ENCODE peak calls at places on chromosomes 16 and 17, in four cellular contexts. M is heart left ventricle, W is GM12865, I is A549. N is an unnamed sample.

GRCh38 chr16:10827691-10828341 is 9.2 kb upstream of the TVP23A start:
- DNase-seq in W (no peak), I (no peak), M (peak; percentile 90), N (peak; percentile 60)

GRCh38 chr16:31429314-31429713 is 1.2 kb upstream of the COX6A2 start:
- DNase-seq in W (no peak), I (no peak), M (no peak), N (no peak)

GRCh38 chr17:1904273-1905052 is 74.7 kb downstream of the RPA1 start:
- DNase-seq in M (no peak), W (peak; percentile 46), I (no peak), N (no peak)

GRCh38 chr16:35685085-35685484 is 2225.7 kb downstream of the TP53TG3F start:
- DNase-seq in M (no peak), I (no peak), W (no peak), N (no peak)

GRCh38 chr16:75063549-75064082 is 53.0 kb downstream of the LDHD start:
- DNase-seq in W (no peak), M (no peak), I (no peak), N (no peak)

GRCh38 chr17:19897108-19897854 is 29.5 kb upstream of the ULK2 start:
- DNase-seq in M (no peak), W (no peak), I (peak; percentile 28), N (no peak)

GRCh38 chr17:44186307-44187130 is at the start of gene TMUB2:
- DNase-seq in W (peak; percentile 100), I (peak; percentile 100), M (peak; percentile 99), N (peak; percentile 97)

GRCh38 chr17:44968225-44969143 is at the start of gene C1QL1:
- DNase-seq in M (peak; percentile 95), I (peak; percentile 90), W (peak; percentile 93), N (peak; percentile 41)

GRCh38 chr17:6153416-6153815 is 83.2 kb downstream of the WSCD1 start:
- DNase-seq in I (no peak), M (no peak), W (no peak), N (no peak)

GRCh38 chr17:16980813-16981731 is 9.2 kb upstream of the TNFRSF13B start:
- DNase-seq in M (no peak), W (peak; percentile 92), I (no peak), N (no peak)

GRCh38 chr17:67602974-67603373 is 114.8 kb upstream of the NOL11 start:
- DNase-seq in W (peak; percentile 89), M (no peak), I (peak; percentile 61), N (no peak)

GRCh38 chr17:50028207-50029120 is 27.4 kb upstream of the ITGA3 start:
- DNase-seq in W (no peak), M (no peak), I (peak; percentile 91), N (peak; percentile 95)

GRCh38 chr17:79669861-79670260 is 59.0 kb upstream of the RBFOX3 start:
- DNase-seq in M (no peak), W (no peak), I (no peak), N (no peak)
- H3K4me3 ChIP-seq in M (no peak overlapping the region), W (no peak overlapping the region), I (no peak overlapping the region), N (no peak overlapping the region)

GRCh38 chr17:9177212-9177611 is 155.9 kb downstream of the NTN1 start:
- DNase-seq in I (no peak), M (peak; percentile 71), W (no peak), N (no peak)

GRCh38 chr17:9178319-9178718 is 157.0 kb downstream of the NTN1 start:
- DNase-seq in I (no peak), M (no peak), W (no peak), N (no peak)

GRCh38 chr17:9181640-9182039 is 160.3 kb downstream of the NTN1 start:
- DNase-seq in I (no peak), W (no peak), M (no peak), N (no peak)

GRCh38 chr17:9183297-9183696 is 162.0 kb downstream of the NTN1 start:
- DNase-seq in M (no peak), I (no peak), W (peak; percentile 30), N (no peak)

DNA sequence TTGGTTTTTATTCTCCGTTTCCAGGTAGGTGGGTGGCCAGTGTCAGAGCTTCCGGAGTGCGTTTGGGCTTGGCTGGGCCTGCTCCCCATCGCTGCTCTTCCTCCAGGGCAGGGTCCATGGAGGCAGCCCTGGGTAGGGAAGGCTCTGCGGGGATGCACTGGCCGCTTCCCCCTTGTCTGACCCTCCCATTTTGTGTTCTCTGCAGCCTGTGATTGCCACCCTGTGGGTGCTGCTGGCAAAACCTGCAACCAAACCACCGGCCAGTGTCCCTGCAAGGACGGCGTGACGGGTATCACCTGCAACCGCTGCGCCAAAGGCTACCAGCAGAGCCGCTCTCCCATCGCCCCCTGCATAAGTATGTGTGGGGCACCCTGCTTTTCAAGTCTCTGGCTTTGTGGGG is 158.3 kb downstream of the NTN1 start:
- DNase-seq in M (no peak), I (no peak), W (no peak), N (no peak)
- H3K4me3 ChIP-seq in M (no peak overlapping the region), I (no peak overlapping the region), W (no peak overlapping the region), N (no peak overlapping the region)

DNA sequence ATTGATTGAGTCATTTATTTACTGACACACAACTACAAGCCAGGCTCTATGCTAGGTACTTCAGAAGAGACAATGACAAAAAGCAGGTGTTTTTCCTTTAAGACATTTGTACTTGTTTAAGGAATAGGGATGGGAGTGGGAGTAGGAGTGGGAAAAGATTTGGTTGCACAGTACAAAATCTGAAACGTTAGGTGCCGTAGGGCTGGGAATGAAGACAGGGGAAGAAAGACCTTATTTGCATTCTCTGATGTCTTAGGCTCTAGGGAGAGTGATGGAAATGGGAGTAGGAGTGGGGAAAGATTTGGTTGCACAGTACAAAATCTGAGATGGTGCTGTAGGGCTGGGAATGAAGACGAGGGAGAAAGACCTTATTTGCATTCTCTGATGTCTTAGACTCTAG is 28.7 kb upstream of the OR4D1 start:
- DNase-seq in I (no peak), M (no peak), W (no peak), N (no peak)
- H3K4me3 ChIP-seq in I (no peak overlapping the region), M (no peak overlapping the region), W (no peak overlapping the region), N (no peak overlapping the region)

GRCh38 chr17:36808181-36808661 is 129.1 kb upstream of the LHX1 start:
- DNase-seq in M (no peak), I (no peak), W (no peak), N (no peak)
- H3K4me3 ChIP-seq in M (peak overlapping the region; percentile 9), I (peak overlapping the region; percentile 27), W (no peak overlapping the region), N (no peak overlapping the region)

GRCh38 chr16:27066655-27067054 is at the start of gene C16orf82:
- DNase-seq in I (no peak), M (no peak), W (no peak), N (no peak)

GRCh38 chr16:27070776-27071175 is 4.0 kb downstream of the C16orf82 start:
- DNase-seq in M (no peak), W (no peak), I (no peak), N (no peak)

GRCh38 chr16:27067138-27067537 is 411 bp downstream of the C16orf82 start:
- DNase-seq in W (no peak), I (no peak), M (peak; percentile 66), N (no peak)
- H3K4me3 ChIP-seq in W (no peak overlapping the region), I (no peak overlapping the region), M (no peak overlapping the region), N (no peak overlapping the region)

DNA sequence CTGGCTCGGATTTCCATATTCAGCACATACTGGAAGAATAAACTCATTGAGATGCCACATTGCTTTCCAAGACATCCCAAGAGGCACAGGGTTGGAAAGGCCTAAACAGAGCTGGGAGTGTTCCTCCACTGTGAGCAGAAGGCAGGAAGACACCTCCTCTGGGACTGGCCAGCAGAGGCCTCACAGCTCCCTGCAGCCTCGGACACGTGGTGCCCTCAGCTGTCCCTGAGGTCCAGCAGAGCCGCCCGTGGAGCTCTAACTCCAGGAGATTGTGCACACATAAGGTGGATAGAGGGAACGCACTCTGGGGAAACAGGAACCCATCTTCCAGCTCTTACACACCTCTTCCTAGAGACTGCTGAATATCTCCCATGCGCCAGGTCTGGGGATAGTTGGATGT is 17.3 kb downstream of the CCDC182 start:
- DNase-seq in W (no peak), I (no peak), M (no peak), N (no peak)
- H3K4me3 ChIP-seq in W (no peak overlapping the region), I (no peak overlapping the region), M (no peak overlapping the region), N (no peak overlapping the region)

GRCh38 chr17:75553553-75554110 is 28.1 kb downstream of the LLGL2 start:
- DNase-seq in W (no peak), I (no peak), M (no peak), N (no peak)

GRCh38 chr17:75552847-75553552 is 27.5 kb downstream of the LLGL2 start:
- DNase-seq in I (peak; percentile 36), W (no peak), M (no peak), N (no peak)

GRCh38 chr17:75557852-75558665 is 29.5 kb upstream of the MYO15B start:
- DNase-seq in M (no peak), W (no peak), I (no peak), N (no peak)

GRCh38 chr17:75557075-75557851 is 30.3 kb upstream of the MYO15B start:
- DNase-seq in W (no peak), I (peak; percentile 94), M (no peak), N (no peak)

DNA sequence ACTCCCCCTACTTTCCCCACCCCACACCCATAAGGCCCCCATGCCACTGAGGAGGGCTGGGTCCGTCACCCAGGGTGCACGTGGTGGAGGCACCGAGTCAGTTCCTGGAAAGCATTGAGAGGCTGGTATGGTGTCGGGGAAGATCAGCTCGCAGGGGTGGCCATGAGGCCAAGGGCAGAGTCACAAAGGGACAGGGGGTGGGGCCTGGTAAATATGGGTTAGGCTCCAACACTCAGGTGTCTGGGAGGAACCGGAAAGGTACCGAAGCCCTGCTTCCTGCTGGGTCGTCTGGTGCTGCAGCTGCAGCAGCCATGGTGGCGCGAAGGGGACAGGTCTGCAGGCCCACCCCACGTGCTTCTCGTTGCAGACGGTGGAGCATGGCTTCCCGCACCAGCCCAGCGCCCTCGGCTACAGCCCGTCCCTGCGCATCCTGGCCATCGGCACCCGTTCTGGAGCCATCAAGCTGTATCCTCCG is 30.2 kb downstream of the LLGL2 start:
- DNase-seq in W (no peak), M (no peak), I (no peak), N (no peak)
- H3K4me3 ChIP-seq in W (no peak overlapping the region), M (no peak overlapping the region), I (no peak overlapping the region), N (no peak overlapping the region)